ENCODE peak calls at places on chromosomes 3 and 15, in eight cellular contexts. C is GM20000, I is GM13976, F is endothelial cell, V is epithelial cell of esophagus, S is foreskin fibroblast, K is progenitor cell of endocrine pancreas, H is left lung. G is an unnamed sample.

GRCh38 chr3:39147711-39148115 is 5.7 kb downstream of the CSRNP1 start:
- DNase-seq in C (no peak), S (peak), K (no peak), V (no peak), H (peak), F (peak), I (no peak), G (no peak)

GRCh38 chr3:38021196-38021595 is 8.2 kb downstream of the PLCD1 start:
- DNase-seq in V (no peak), H (no peak), I (no peak), S (no peak), F (no peak), K (no peak), C (no peak), G (no peak)

GRCh38 chr3:76685858-76686257 is 354.0 kb upstream of the ROBO2 start:
- DNase-seq in V (no peak), H (no peak), F (no peak), I (no peak), C (no peak), K (no peak), S (no peak), G (no peak)

GRCh38 chr3:41881233-41881821 is 80.6 kb downstream of the ULK4 start:
- DNase-seq in K (no peak), I (peak), C (peak), V (peak), F (peak), H (no peak), S (peak), G (no peak)

GRCh38 chr15:74209997-74210573 is 7.5 kb upstream of the STRA6 start:
- DNase-seq in I (no peak), C (no peak), F (no peak), S (no peak), H (no peak), V (peak), K (no peak), G (no peak)

GRCh38 chr15:66165856-66166255 is 87.7 kb downstream of the MEGF11 start:
- DNase-seq in K (no peak), C (no peak), S (no peak), H (no peak), V (no peak), I (no peak), F (no peak), G (no peak)

GRCh38 chr3:127622772-127623576 is 6.0 kb upstream of the PODXL2 start:
- DNase-seq in S (no peak), I (no peak), F (no peak), C (no peak), K (no peak), H (no peak), V (no peak), G (no peak)

GRCh38 chr3:194817592-194818325 is 132.1 kb downstream of the FAM43A start:
- DNase-seq in V (no peak), K (no peak), H (no peak), F (no peak), I (no peak), S (no peak), C (no peak), G (no peak)

GRCh38 chr3:25043181-25043580 is 384.9 kb upstream of the RARB start:
- DNase-seq in V (no peak), F (no peak), S (no peak), H (no peak), I (no peak), K (no peak), C (no peak), G (no peak)

GRCh38 chr3:73229036-73229435 is 167.6 kb downstream of the EBLN2 start:
- DNase-seq in C (no peak), I (no peak), S (no peak), K (no peak), F (no peak), V (peak), H (no peak), G (no peak)

GRCh38 chr3:163622384-163622783 is 1455.9 kb downstream of the SI start:
- DNase-seq in F (peak), C (no peak), I (no peak), K (peak), V (no peak), S (no peak), H (no peak), G (no peak)

GRCh38 chr15:39801641-39802309 is 19.1 kb upstream of the FSIP1 start:
- DNase-seq in I (peak), C (peak), F (peak), S (no peak), H (no peak), V (peak), K (no peak), G (no peak)
- TF ChIP-seq CTCF in I (peak), C (peak), F (peak), S (peak), H (no peak), V (peak), K (peak), G (peak)

GRCh38 chr15:79539426-79539825 is 107.3 kb downstream of the MINAR1 start:
- DNase-seq in S (no peak), H (no peak), V (peak), C (no peak), F (no peak), I (no peak), K (no peak), G (no peak)

GRCh38 chr15:79540551-79540950 is 108.4 kb downstream of the MINAR1 start:
- DNase-seq in C (no peak), I (no peak), S (no peak), V (no peak), K (no peak), F (no peak), H (no peak), G (no peak)

GRCh38 chr15:79541176-79541575 is 109.0 kb downstream of the MINAR1 start:
- DNase-seq in K (no peak), H (no peak), I (no peak), V (no peak), F (no peak), C (no peak), S (no peak), G (no peak)

DNA sequence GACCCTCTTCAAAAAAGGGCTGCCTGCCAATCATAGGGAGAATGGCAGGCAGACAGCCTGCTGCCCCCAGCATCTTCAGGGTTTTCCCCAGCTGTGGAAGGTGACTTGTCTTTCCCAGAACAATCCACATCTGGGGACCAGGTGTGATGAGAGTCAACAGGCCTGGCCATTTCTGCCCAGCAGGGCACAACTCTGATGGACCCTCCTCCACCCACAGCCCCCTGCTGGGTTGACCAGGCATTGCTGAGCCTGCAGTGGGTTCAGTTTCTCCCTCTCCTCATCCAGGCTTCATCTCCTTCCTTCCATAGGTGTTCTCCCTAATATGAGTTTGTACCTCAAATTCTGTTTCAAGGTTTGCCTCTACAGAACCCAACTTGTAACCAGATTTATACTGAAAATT is 111.0 kb downstream of the MINAR1 start:
- DNase-seq in H (no peak), C (no peak), V (no peak), K (no peak), F (no peak), S (no peak), I (no peak), G (no peak)
- TF ChIP-seq CTCF in H (no peak), C (no peak), V (no peak), K (peak), F (peak), S (no peak), I (no peak), G (no peak)

GRCh38 chr3:45043715-45044299 is 17.7 kb downstream of the CLEC3B start:
- DNase-seq in K (no peak), C (no peak), H (no peak), V (peak), S (peak), F (no peak), I (no peak), G (no peak)
- TF ChIP-seq CTCF in K (no peak), C (no peak), H (no peak), V (peak), S (peak), F (no peak), I (no peak), G (peak)

DNA sequence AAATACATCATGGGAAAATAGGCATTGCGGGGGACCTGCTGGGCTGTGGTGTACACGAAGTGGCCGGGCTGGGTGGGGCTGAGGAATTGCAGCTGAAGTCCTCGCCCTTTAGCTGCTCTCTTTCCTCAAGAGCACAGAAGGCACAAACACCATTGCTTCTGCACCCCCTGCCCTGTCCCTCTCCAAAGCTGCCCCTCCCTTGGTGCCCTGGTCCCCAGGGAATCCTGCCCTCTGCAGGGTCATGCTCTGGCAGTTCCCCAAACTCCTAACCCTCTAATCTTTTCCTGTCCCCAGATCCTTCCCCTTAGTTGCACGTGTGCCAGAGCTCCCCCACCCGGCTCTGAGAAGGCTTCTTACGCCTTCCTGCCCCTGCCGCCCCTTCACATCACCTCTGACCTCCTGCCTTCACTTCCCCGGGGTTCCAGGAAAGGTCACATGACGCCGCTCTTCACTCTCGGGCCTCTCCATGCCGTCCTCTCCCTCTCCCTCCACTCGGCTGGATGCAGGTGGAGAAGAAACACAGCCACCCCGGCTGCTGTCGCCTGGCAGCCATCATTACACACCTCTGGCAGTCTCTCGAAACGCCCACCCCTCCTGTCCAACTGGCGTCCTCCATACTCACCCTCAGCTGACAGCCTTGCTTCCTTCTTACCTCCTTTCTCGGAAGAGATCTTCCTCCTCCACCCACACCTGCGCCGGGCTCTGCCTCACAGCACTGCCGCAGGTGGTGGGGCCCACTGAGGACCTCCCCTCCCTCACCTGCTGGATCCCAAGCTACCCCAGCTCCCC is 6.9 kb upstream of the PCSK6 start:
- DNase-seq in I (peak), V (no peak), C (peak), H (no peak), F (no peak), S (no peak), K (no peak), G (peak)
- TF ChIP-seq CTCF in I (no peak), V (no peak), C (no peak), H (no peak), F (no peak), S (no peak), K (no peak), G (no peak)

GRCh38 chr3:5791558-5791957 is 604.1 kb downstream of the EDEM1 start:
- DNase-seq in S (no peak), I (no peak), C (no peak), H (no peak), K (no peak), F (no peak), V (no peak), G (no peak)

GRCh38 chr3:5784656-5785055 is 597.1 kb downstream of the EDEM1 start:
- DNase-seq in K (no peak), H (no peak), V (no peak), F (no peak), S (no peak), C (no peak), I (no peak), G (no peak)

GRCh38 chr3:5787863-5788488 is 600.5 kb downstream of the EDEM1 start:
- DNase-seq in I (peak), S (no peak), V (no peak), K (no peak), C (peak), H (peak), F (no peak), G (no peak)
- TF ChIP-seq CTCF in I (no peak), S (no peak), V (no peak), K (peak), C (no peak), H (peak), F (no peak), G (peak)

DNA sequence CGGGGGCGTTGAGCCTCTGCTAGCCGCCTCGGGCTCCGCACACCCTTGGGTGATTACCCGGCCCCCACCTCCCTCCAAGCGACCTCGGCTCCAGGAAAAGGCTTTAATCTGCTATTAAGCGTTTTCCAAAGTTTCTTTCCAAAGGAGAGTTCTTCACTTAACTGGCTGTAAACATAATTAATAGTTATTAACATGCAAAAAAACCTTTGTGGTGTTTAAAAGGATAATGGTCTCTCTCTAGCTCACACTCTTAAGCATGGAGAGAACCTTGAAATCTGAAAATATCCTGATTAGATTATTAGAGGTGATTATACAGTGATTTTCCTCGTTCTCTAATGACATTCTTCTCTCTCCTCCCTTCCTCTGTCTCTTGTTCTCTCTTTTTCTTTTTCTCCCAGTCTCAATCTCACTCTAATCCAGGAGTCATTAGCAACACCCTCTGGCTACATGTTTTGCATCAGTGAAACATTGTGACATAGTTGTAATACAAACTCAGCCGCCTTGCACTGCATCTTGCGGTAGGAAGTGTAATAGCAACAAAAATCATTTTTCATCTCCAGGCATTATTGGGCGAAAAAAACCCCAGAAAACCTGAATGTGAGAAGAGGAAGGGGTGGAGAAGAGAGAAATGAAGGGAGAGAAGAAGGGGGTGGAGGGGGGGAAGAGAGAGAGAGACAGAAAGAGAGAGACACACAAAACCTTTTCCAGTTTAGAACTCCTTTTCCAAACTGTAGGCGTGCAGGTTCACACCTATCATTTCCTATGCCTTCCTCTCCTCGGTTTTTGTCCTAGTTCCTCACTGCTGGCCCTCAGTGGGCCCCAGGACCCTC is 24.4 kb downstream of the NR2F2 start:
- DNase-seq in C (no peak), K (no peak), V (peak), H (no peak), F (no peak), I (no peak), S (peak), G (no peak)
- TF ChIP-seq CTCF in C (no peak), K (peak), V (peak), H (no peak), F (no peak), I (no peak), S (peak), G (peak)

GRCh38 chr3:45799586-45799985 is 3.2 kb upstream of the SLC6A20 start:
- DNase-seq in K (no peak), I (no peak), H (no peak), V (no peak), F (no peak), S (no peak), C (no peak), G (no peak)

GRCh38 chr3:45806072-45806471 is 9.7 kb upstream of the SLC6A20 start:
- DNase-seq in C (no peak), V (no peak), S (no peak), H (no peak), K (no peak), I (no peak), F (no peak), G (no peak)

GRCh38 chr3:45807133-45807532 is 10.8 kb upstream of the SLC6A20 start:
- DNase-seq in H (no peak), I (no peak), C (no peak), V (no peak), F (no peak), K (no peak), S (no peak), G (no peak)

GRCh38 chr3:45800611-45801010 is 4.3 kb upstream of the SLC6A20 start:
- DNase-seq in F (no peak), V (no peak), S (no peak), H (no peak), C (no peak), I (no peak), K (no peak), G (no peak)

DNA sequence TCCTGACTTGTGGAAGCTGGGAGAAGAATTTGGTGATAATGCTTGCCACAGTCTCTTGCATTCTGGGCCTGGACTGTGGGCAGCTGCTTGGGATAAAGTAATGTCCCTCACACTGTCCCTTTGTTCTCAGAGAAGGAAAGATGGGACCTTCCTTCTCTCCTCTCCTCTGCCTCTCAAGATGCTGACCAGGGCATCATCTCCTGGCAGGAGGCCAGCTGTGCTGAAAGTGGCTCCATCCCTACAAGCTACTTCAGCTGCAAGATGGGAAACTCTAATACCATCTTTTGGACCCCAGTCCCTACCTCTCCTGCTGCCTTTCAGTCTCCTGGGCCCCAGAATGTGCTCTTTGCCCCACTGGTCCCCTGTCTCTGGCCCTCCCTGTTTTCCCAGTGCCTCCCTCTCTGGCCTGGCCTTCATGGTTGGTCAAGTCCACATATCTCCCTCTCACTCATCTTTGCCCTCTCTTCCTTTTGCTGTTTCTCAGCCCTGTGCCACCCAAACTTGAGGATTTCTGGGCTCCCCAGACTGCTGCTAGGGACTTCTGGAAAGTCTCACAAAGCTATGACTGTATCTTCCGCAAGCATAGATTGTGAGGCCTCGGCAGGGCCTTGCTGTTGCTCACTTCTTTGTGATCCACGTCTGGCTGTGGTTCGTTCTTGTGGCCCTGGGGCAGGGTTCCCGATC is 7.1 kb upstream of the SLC6A20 start:
- DNase-seq in I (no peak), S (no peak), F (no peak), K (no peak), V (no peak), C (no peak), H (no peak), G (no peak)
- TF ChIP-seq CTCF in I (no peak), S (no peak), F (no peak), K (no peak), V (no peak), C (no peak), H (no peak), G (no peak)

GRCh38 chr15:90907838-90908507 is 4.9 kb downstream of the MAN2A2 start:
- DNase-seq in C (no peak), K (no peak), V (no peak), S (no peak), I (no peak), H (no peak), F (no peak), G (no peak)

GRCh38 chr15:90910441-90911301 is 7.6 kb downstream of the MAN2A2 start:
- DNase-seq in K (no peak), F (no peak), I (no peak), S (no peak), V (no peak), C (no peak), H (no peak), G (no peak)

GRCh38 chr15:90911302-90911623 is 8.2 kb downstream of the MAN2A2 start:
- DNase-seq in F (no peak), S (no peak), H (no peak), V (no peak), C (no peak), I (no peak), K (no peak), G (no peak)

GRCh38 chr15:90911906-90912769 is 9.0 kb downstream of the MAN2A2 start:
- DNase-seq in F (no peak), S (no peak), I (no peak), V (no peak), H (no peak), K (no peak), C (no peak), G (no peak)

GRCh38 chr15:90909976-90910375 is 6.9 kb downstream of the MAN2A2 start:
- DNase-seq in I (no peak), F (no peak), V (no peak), H (no peak), C (no peak), K (no peak), S (no peak), G (no peak)
- TF ChIP-seq CTCF in I (no peak), F (no peak), V (no peak), H (no peak), C (no peak), K (no peak), S (no peak), G (no peak)

GRCh38 chr3:103794656-103795055 is 1359.8 kb downstream of the ZPLD1 start:
- DNase-seq in F (no peak), H (no peak), C (peak), I (no peak), K (no peak), V (no peak), S (no peak), G (no peak)
- TF ChIP-seq CTCF in F (no peak), H (no peak), C (no peak), I (no peak), K (peak), V (peak), S (no peak), G (peak)